ENCODE peak calls at places on chromosome 22, in six cellular contexts. U, O, G, Q, B and L are unnamed samples.
A peak's percentile ranks its signal among the peaks of the same experiment; 100 is the strongest.

GRCh38 chr22:39233736-39234120 is 11.1 kb downstream of the PDGFB start:
- DNase-seq in B (no peak), O (peak; percentile 86), Q (no peak), U (no peak), G (peak; percentile 49), L (no peak)

GRCh38 chr22:33539902-33540751 is 380.1 kb downstream of the LARGE1 start:
- DNase-seq in Q (no peak), U (no peak), B (no peak), G (no peak), O (peak; percentile 90), L (no peak)

GRCh38 chr22:41446057-41446501 is 522 bp downstream of the TOB2 start:
- DNase-seq in O (peak; percentile 79), B (no peak), G (peak; percentile 27), Q (no peak), U (peak; percentile 6), L (no peak)

GRCh38 chr22:35517769-35518530 is 22.7 kb upstream of the RASD2 start:
- DNase-seq in B (no peak), O (no peak), Q (no peak), G (no peak), U (no peak), L (no peak)

GRCh38 chr22:32803020-32803758 is 1.7 kb downstream of the TIMP3 start:
- DNase-seq in Q (no peak), O (peak; percentile 76), G (no peak), B (no peak), U (no peak), L (peak; percentile 77)

GRCh38 chr22:26581769-26582168 is 8.2 kb downstream of the TPST2 start:
- DNase-seq in G (no peak), O (no peak), Q (no peak), U (no peak), B (no peak), L (no peak)

GRCh38 chr22:30921108-30921507 is 47.5 kb downstream of the MORC2 start:
- DNase-seq in Q (no peak), G (no peak), O (no peak), B (no peak), U (no peak), L (no peak)

GRCh38 chr22:49156662-49157285 is 670.9 kb downstream of the BRD1 start:
- DNase-seq in G (no peak), B (no peak), Q (no peak), O (no peak), U (no peak), L (no peak)

GRCh38 chr22:33111491-33111890 is 53.3 kb upstream of the SYN3 start:
- DNase-seq in U (no peak), G (no peak), Q (no peak), B (no peak), O (no peak), L (no peak)

GRCh38 chr22:43011079-43011478 is 3.9 kb downstream of the PACSIN2 start:
- DNase-seq in U (no peak), Q (no peak), G (no peak), O (no peak), B (no peak), L (peak; percentile 82)

GRCh38 chr22:32636884-32637283 is 162.3 kb downstream of the FBXO7 start:
- DNase-seq in U (no peak), G (no peak), B (no peak), Q (no peak), O (no peak), L (no peak)

GRCh38 chr22:27766679-27767078 is 34.9 kb downstream of the MN1 start:
- DNase-seq in B (no peak), O (no peak), G (no peak), U (no peak), Q (no peak), L (no peak)

GRCh38 chr22:32389685-32390084 is 22.4 kb downstream of the RTCB start:
- DNase-seq in G (peak; percentile 23), B (no peak), O (no peak), U (peak; percentile 19), Q (no peak), L (no peak)

GRCh38 chr22:35888181-35888870 is 140.3 kb downstream of the RBFOX2 start:
- DNase-seq in Q (no peak), U (no peak), B (no peak), G (no peak), O (no peak), L (peak; percentile 44)

GRCh38 chr22:49026476-49027121 is 801.1 kb downstream of the BRD1 start:
- DNase-seq in O (no peak), Q (no peak), G (no peak), U (no peak), B (no peak), L (no peak)

GRCh38 chr22:32518351-32518750 is 43.7 kb downstream of the FBXO7 start:
- DNase-seq in B (no peak), U (no peak), Q (no peak), G (no peak), O (no peak), L (no peak)

GRCh38 chr22:24357547-24357946 is 69.9 kb upstream of the ADORA2A start:
- DNase-seq in B (no peak), U (no peak), Q (no peak), O (no peak), G (no peak), L (no peak)

GRCh38 chr22:34845391-34845790 is 220.6 kb upstream of the ISX start:
- DNase-seq in B (no peak), G (no peak), U (no peak), O (no peak), Q (no peak), L (no peak)

GRCh38 chr22:44925465-44926123 is 84.2 kb downstream of the PHF21B start:
- DNase-seq in Q (no peak), B (no peak), O (no peak), G (no peak), U (no peak), L (no peak)

GRCh38 chr22:32911526-32911925 is 110.0 kb downstream of the TIMP3 start:
- DNase-seq in B (no peak), Q (no peak), O (no peak), G (no peak), U (no peak), L (no peak)

GRCh38 chr22:17648564-17648963 is 10.0 kb downstream of the BCL2L13 start:
- DNase-seq in G (no peak), U (no peak), B (no peak), O (no peak), Q (no peak), L (no peak)

DNA sequence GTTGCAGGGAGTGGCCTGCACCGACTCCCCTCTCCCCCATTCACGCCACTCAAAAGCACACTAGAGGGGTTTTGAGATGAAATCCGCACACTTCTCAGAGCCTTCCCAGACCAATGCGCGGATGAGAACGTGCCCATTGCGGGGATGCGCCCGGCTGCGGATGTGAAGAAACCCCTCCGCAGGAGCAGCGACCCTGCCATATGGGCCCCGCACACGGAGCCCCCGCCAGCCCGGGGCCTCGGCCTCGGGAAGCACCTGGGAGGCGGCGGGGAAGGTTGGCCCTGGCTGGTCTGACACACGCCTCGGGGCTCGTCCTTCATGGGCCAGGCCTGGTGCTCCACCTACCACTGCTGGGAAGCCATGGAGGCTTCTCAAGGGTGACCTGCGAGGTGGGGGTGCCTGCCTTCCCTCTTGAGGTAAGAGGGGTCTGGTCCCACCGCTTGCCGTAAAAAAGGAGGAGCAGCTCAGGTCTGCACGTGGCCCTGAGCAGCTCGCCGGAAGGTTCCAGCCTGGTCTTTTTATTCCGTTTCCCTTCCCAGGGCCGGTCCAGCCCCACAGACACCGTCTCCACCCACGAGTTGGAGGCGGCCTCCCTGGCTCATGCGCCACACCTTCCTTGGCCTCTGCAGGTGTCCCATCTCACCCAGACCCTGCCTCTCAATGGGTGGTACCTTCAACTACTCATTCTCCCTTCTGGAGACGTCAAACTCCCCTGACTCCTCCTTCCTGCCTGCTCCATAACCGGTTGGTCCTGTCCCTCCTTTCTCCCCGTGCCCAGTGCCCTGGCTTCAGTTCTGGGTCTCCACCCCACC is 39.4 kb downstream of the TRMU start:
- DNase-seq in G (no peak), B (no peak), U (no peak), O (peak; percentile 50), Q (peak; percentile 7), L (no peak)
- H3K4me1 ChIP-seq in G (peaks cover 22% of the 10 kb centered on the region), B (peaks cover 42% of the 10 kb centered on the region), U (peaks cover 6% of the 10 kb centered on the region), O (no peaks in the 10 kb centered on the region), Q (peaks cover 48% of the 10 kb centered on the region), L (peaks cover 15% of the 10 kb centered on the region)

GRCh38 chr22:21857501-21857914 is 9.9 kb downstream of the MAPK1 start:
- DNase-seq in U (no peak), G (no peak), O (no peak), B (no peak), Q (no peak), L (no peak)

GRCh38 chr22:21858025-21858764 is 9.2 kb downstream of the MAPK1 start:
- DNase-seq in Q (no peak), G (no peak), B (no peak), O (no peak), U (no peak), L (no peak)

GRCh38 chr22:21855715-21856114 is 11.7 kb downstream of the MAPK1 start:
- DNase-seq in G (peak; percentile 31), U (no peak), B (no peak), O (no peak), Q (no peak), L (no peak)

GRCh38 chr22:21856197-21856596 is 11.2 kb downstream of the MAPK1 start:
- DNase-seq in B (no peak), Q (no peak), U (no peak), G (no peak), O (no peak), L (no peak)

GRCh38 chr22:21856868-21857267 is 10.6 kb downstream of the MAPK1 start:
- DNase-seq in B (no peak), Q (no peak), O (no peak), G (no peak), U (no peak), L (no peak)
- H3K4me1 ChIP-seq in B (peaks cover 69% of the 10 kb centered on the region), Q (peaks cover 47% of the 10 kb centered on the region), O (peaks cover 18% of the 10 kb centered on the region), G (peaks cover 33% of the 10 kb centered on the region), U (no peaks in the 10 kb centered on the region), L (no peaks in the 10 kb centered on the region)

DNA sequence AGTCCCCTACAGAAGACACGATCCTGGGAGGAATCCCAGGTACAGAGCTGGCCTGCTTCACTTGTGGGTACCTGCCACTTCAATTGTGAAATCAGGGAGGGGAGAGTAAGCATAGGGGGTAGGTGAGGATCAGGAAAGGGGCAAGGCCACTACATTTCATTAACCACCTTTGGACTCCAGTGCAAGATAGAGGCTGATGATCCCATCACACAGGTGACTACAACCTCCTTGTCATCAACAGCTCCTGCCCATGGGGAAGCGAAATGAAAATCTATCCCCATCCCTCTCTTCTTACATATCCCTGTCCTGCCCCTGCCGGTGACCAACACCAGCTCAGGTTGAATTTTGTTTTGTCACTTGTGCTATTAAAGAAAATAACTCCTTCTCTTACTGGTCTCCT is 64.7 kb upstream of the VPREB1 start:
- DNase-seq in O (no peak), B (no peak), G (no peak), U (no peak), Q (no peak), L (no peak)
- H3K4me1 ChIP-seq in O (no peaks in the 10 kb centered on the region), B (no peaks in the 10 kb centered on the region), G (no peaks in the 10 kb centered on the region), U (no peaks in the 10 kb centered on the region), Q (no peaks in the 10 kb centered on the region), L (no peaks in the 10 kb centered on the region)

GRCh38 chr22:46052801-46053562 is 76.0 kb upstream of the WNT7B start:
- DNase-seq in G (no peak), B (no peak), O (peak; percentile 84), U (peak; percentile 58), Q (no peak), L (peak; percentile 33)

GRCh38 chr22:46051646-46052045 is 74.7 kb upstream of the WNT7B start:
- DNase-seq in Q (no peak), O (no peak), U (no peak), G (no peak), B (no peak), L (no peak)

GRCh38 chr22:46050916-46051614 is 74.1 kb upstream of the WNT7B start:
- DNase-seq in U (no peak), Q (no peak), G (no peak), O (peak; percentile 44), B (no peak), L (no peak)

GRCh38 chr22:46053563-46054090 is 76.7 kb upstream of the WNT7B start:
- DNase-seq in U (peak; percentile 64), G (no peak), O (peak; percentile 94), B (peak; percentile 64), Q (peak; percentile 61), L (peak; percentile 32)

GRCh38 chr22:46052331-46052771 is 75.4 kb upstream of the WNT7B start:
- DNase-seq in U (no peak), B (no peak), O (peak; percentile 69), G (no peak), Q (no peak), L (peak; percentile 18)
- H3K4me1 ChIP-seq in U (peaks cover 43% of the 10 kb centered on the region), B (peaks cover 40% of the 10 kb centered on the region), O (peaks cover 19% of the 10 kb centered on the region), G (no peaks in the 10 kb centered on the region), Q (peaks cover 45% of the 10 kb centered on the region), L (peaks cover 48% of the 10 kb centered on the region)